ENCODE peak calls at places on chromosome 1, in nine cellular contexts. One of them, this sample, is unnamed.

GRCh38 chr1:1573843-1574720 is 581 bp downstream of the SSU72 start:
- DNase-seq in AG09319: no peak
- DNase-seq in activated naive CD4-positive, alpha-beta T cell treated with Interleukin-2 at 50 U/mL for 16 hours: peak
- DNase-seq in brain microvascular endothelial cell: peak
- DNase-seq in stimulated activated CD4-positive, alpha-beta T cell treated with anti-CD3 and anti-CD28 coated beads, Interleukin-15, amount 100 ng/mL, for 1 hour: no peak
- DNase-seq in mucosa of descending colon: peak
- DNase-seq in right cardiac atrium: peak
- DNase-seq in neural progenitor cell: peak
- DNase-seq in NCI-H774: peak
- DNase-seq in this sample: peak

GRCh38 chr1:18575620-18576019 is 55.0 kb upstream of the PAX7 start:
- DNase-seq in AG09319: no peak
- DNase-seq in activated naive CD4-positive, alpha-beta T cell treated with Interleukin-2 at 50 U/mL for 16 hours: no peak
- DNase-seq in brain microvascular endothelial cell: peak
- DNase-seq in stimulated activated CD4-positive, alpha-beta T cell treated with anti-CD3 and anti-CD28 coated beads, Interleukin-15, amount 100 ng/mL, for 1 hour: no peak
- DNase-seq in mucosa of descending colon: peak
- DNase-seq in right cardiac atrium: peak
- DNase-seq in neural progenitor cell: peak
- DNase-seq in NCI-H774: no peak
- DNase-seq in this sample: no peak

GRCh38 chr1:113545210-113545609 is 154.9 kb downstream of the MAGI3 start:
- DNase-seq in AG09319: no peak
- DNase-seq in activated naive CD4-positive, alpha-beta T cell treated with Interleukin-2 at 50 U/mL for 16 hours: no peak
- DNase-seq in brain microvascular endothelial cell: no peak
- DNase-seq in stimulated activated CD4-positive, alpha-beta T cell treated with anti-CD3 and anti-CD28 coated beads, Interleukin-15, amount 100 ng/mL, for 1 hour: no peak
- DNase-seq in mucosa of descending colon: no peak
- DNase-seq in right cardiac atrium: no peak
- DNase-seq in neural progenitor cell: no peak
- DNase-seq in NCI-H774: no peak
- DNase-seq in this sample: no peak

GRCh38 chr1:226248091-226248490 is 24.6 kb downstream of the MIXL1 start:
- DNase-seq in AG09319: no peak
- DNase-seq in activated naive CD4-positive, alpha-beta T cell treated with Interleukin-2 at 50 U/mL for 16 hours: no peak
- DNase-seq in brain microvascular endothelial cell: no peak
- DNase-seq in stimulated activated CD4-positive, alpha-beta T cell treated with anti-CD3 and anti-CD28 coated beads, Interleukin-15, amount 100 ng/mL, for 1 hour: no peak
- DNase-seq in mucosa of descending colon: no peak
- DNase-seq in right cardiac atrium: no peak
- DNase-seq in neural progenitor cell: no peak
- DNase-seq in NCI-H774: no peak
- DNase-seq in this sample: no peak

GRCh38 chr1:245378352-245379144 is 223.8 kb downstream of the KIF26B start:
- DNase-seq in AG09319: no peak
- DNase-seq in activated naive CD4-positive, alpha-beta T cell treated with Interleukin-2 at 50 U/mL for 16 hours: no peak
- DNase-seq in brain microvascular endothelial cell: no peak
- DNase-seq in stimulated activated CD4-positive, alpha-beta T cell treated with anti-CD3 and anti-CD28 coated beads, Interleukin-15, amount 100 ng/mL, for 1 hour: no peak
- DNase-seq in mucosa of descending colon: no peak
- DNase-seq in right cardiac atrium: no peak
- DNase-seq in neural progenitor cell: no peak
- DNase-seq in NCI-H774: no peak
- DNase-seq in this sample: no peak

GRCh38 chr1:232728507-232729263 is 76.5 kb upstream of the MAP10 start:
- DNase-seq in AG09319: peak
- DNase-seq in activated naive CD4-positive, alpha-beta T cell treated with Interleukin-2 at 50 U/mL for 16 hours: no peak
- DNase-seq in brain microvascular endothelial cell: no peak
- DNase-seq in stimulated activated CD4-positive, alpha-beta T cell treated with anti-CD3 and anti-CD28 coated beads, Interleukin-15, amount 100 ng/mL, for 1 hour: no peak
- DNase-seq in mucosa of descending colon: no peak
- DNase-seq in right cardiac atrium: no peak
- DNase-seq in neural progenitor cell: no peak
- DNase-seq in NCI-H774: no peak
- DNase-seq in this sample: no peak

GRCh38 chr1:92901699-92902405 is 59.4 kb downstream of the DIPK1A start:
- DNase-seq in AG09319: no peak
- DNase-seq in activated naive CD4-positive, alpha-beta T cell treated with Interleukin-2 at 50 U/mL for 16 hours: no peak
- DNase-seq in brain microvascular endothelial cell: no peak
- DNase-seq in stimulated activated CD4-positive, alpha-beta T cell treated with anti-CD3 and anti-CD28 coated beads, Interleukin-15, amount 100 ng/mL, for 1 hour: no peak
- DNase-seq in mucosa of descending colon: no peak
- DNase-seq in right cardiac atrium: no peak
- DNase-seq in neural progenitor cell: no peak
- DNase-seq in NCI-H774: peak
- DNase-seq in this sample: no peak

GRCh38 chr1:50735443-50735842 is 224.6 kb downstream of the FAF1 start:
- DNase-seq in AG09319: no peak
- DNase-seq in activated naive CD4-positive, alpha-beta T cell treated with Interleukin-2 at 50 U/mL for 16 hours: no peak
- DNase-seq in brain microvascular endothelial cell: no peak
- DNase-seq in stimulated activated CD4-positive, alpha-beta T cell treated with anti-CD3 and anti-CD28 coated beads, Interleukin-15, amount 100 ng/mL, for 1 hour: no peak
- DNase-seq in mucosa of descending colon: peak
- DNase-seq in right cardiac atrium: no peak
- DNase-seq in neural progenitor cell: peak
- DNase-seq in NCI-H774: no peak
- DNase-seq in this sample: peak

GRCh38 chr1:212490276-212490675 is 57.6 kb downstream of the NENF start:
- DNase-seq in AG09319: no peak
- DNase-seq in activated naive CD4-positive, alpha-beta T cell treated with Interleukin-2 at 50 U/mL for 16 hours: no peak
- DNase-seq in brain microvascular endothelial cell: no peak
- DNase-seq in stimulated activated CD4-positive, alpha-beta T cell treated with anti-CD3 and anti-CD28 coated beads, Interleukin-15, amount 100 ng/mL, for 1 hour: no peak
- DNase-seq in mucosa of descending colon: no peak
- DNase-seq in right cardiac atrium: no peak
- DNase-seq in neural progenitor cell: peak
- DNase-seq in NCI-H774: no peak
- DNase-seq in this sample: no peak

GRCh38 chr1:92408825-92409224 is 77.9 kb downstream of the GFI1 start:
- DNase-seq in AG09319: no peak
- DNase-seq in activated naive CD4-positive, alpha-beta T cell treated with Interleukin-2 at 50 U/mL for 16 hours: no peak
- DNase-seq in brain microvascular endothelial cell: peak
- DNase-seq in stimulated activated CD4-positive, alpha-beta T cell treated with anti-CD3 and anti-CD28 coated beads, Interleukin-15, amount 100 ng/mL, for 1 hour: no peak
- DNase-seq in mucosa of descending colon: no peak
- DNase-seq in right cardiac atrium: no peak
- DNase-seq in neural progenitor cell: no peak
- DNase-seq in NCI-H774: no peak
- DNase-seq in this sample: no peak

GRCh38 chr1:17630048-17630830 is 90.7 kb downstream of the ARHGEF10L start:
- DNase-seq in AG09319: peak
- DNase-seq in activated naive CD4-positive, alpha-beta T cell treated with Interleukin-2 at 50 U/mL for 16 hours: no peak
- DNase-seq in brain microvascular endothelial cell: no peak
- DNase-seq in stimulated activated CD4-positive, alpha-beta T cell treated with anti-CD3 and anti-CD28 coated beads, Interleukin-15, amount 100 ng/mL, for 1 hour: no peak
- DNase-seq in mucosa of descending colon: peak
- DNase-seq in right cardiac atrium: peak
- DNase-seq in neural progenitor cell: no peak
- DNase-seq in NCI-H774: no peak
- DNase-seq in this sample: no peak